ENCODE peak calls at places on chromosomes 3 and 15, in ten cellular contexts. E, P, D, F, N, J, M, H, I and S are unnamed samples.

GRCh38 chr3:184082465-184082864 is 14.4 kb upstream of the HTR3E start:
- DNase-seq in F (no peak), E (no peak), P (no peak), N (no peak), J (no peak), M (no peak), H (no peak), D (no peak), I (no peak), S (no peak)

GRCh38 chr3:133295199-133295901 is 104.5 kb upstream of the BFSP2 start:
- DNase-seq in H (peak; percentile 31), J (peak; percentile 81), P (peak; percentile 28), M (peak; percentile 59), E (peak; percentile 64), D (no peak), F (no peak), N (no peak), I (no peak), S (no peak)

GRCh38 chr3:197734667-197735318 is 1.9 kb downstream of the RUBCN start:
- DNase-seq in D (no peak), N (no peak), P (no peak), H (no peak), F (no peak), J (no peak), M (no peak), E (no peak), I (no peak), S (no peak)

GRCh38 chr3:116443096-116443793 is 2.0 kb downstream of the LSAMP start:
- DNase-seq in F (no peak), N (no peak), E (no peak), M (peak; percentile 38), P (no peak), J (peak; percentile 34), D (no peak), I (no peak), H (peak; percentile 20), S (no peak)

GRCh38 chr3:52495777-52496602 is 852 bp downstream of the STAB1 start:
- DNase-seq in N (no peak), M (no peak), J (peak; percentile 43), P (peak; percentile 82), E (no peak), D (no peak), F (no peak), H (peak; percentile 72), I (no peak), S (peak; percentile 47)

GRCh38 chr3:8482960-8483665 is 18.5 kb upstream of the LMCD1 start:
- DNase-seq in H (peak; percentile 96), M (no peak), D (peak; percentile 25), E (no peak), I (no peak), F (no peak), N (peak; percentile 59), J (peak; percentile 97), P (peak; percentile 96), S (peak; percentile 67)

GRCh38 chr3:4986175-4986610 is 7.0 kb downstream of the BHLHE40 start:
- DNase-seq in N (no peak), P (no peak), F (no peak), I (no peak), H (no peak), E (no peak), J (peak; percentile 64), M (no peak), D (no peak), S (no peak)

GRCh38 chr3:171204942-171205341 is 178.4 kb upstream of the SLC2A2 start:
- DNase-seq in E (no peak), N (no peak), M (no peak), I (no peak), H (no peak), F (no peak), D (no peak), P (peak; percentile 95), J (no peak), S (no peak)

GRCh38 chr3:46505953-46506352 is 8.2 kb downstream of the RTP3 start:
- DNase-seq in J (no peak), H (no peak), P (no peak), E (no peak), M (no peak), D (no peak), N (no peak), F (no peak), I (no peak), S (no peak)

GRCh38 chr3:18049101-18049500 is 306.7 kb upstream of the TBC1D5 start:
- DNase-seq in E (no peak), I (no peak), P (no peak), D (no peak), F (no peak), H (no peak), J (no peak), N (no peak), M (no peak), S (no peak)

GRCh38 chr15:52408823-52409222 is 113.2 kb upstream of the MYO5C start:
- DNase-seq in D (no peak), N (no peak), I (no peak), P (peak; percentile 67), E (no peak), M (no peak), J (peak; percentile 8), H (no peak), F (no peak), S (no peak)

GRCh38 chr3:86961297-86961696 is 29.7 kb downstream of the VGLL3 start:
- DNase-seq in D (no peak), E (no peak), F (no peak), N (no peak), P (no peak), I (no peak), H (no peak), J (peak; percentile 58), M (no peak), S (no peak)

GRCh38 chr3:123396171-123397049 is 52.5 kb downstream of the ADCY5 start:
- DNase-seq in I (no peak), H (no peak), F (peak; percentile 6), P (no peak), D (no peak), N (no peak), M (no peak), J (no peak), E (no peak), S (no peak)

GRCh38 chr3:159252274-159252673 is 450.4 kb downstream of the MFSD1 start:
- DNase-seq in M (no peak), D (no peak), J (no peak), N (no peak), I (no peak), E (no peak), H (peak; percentile 76), F (no peak), P (peak; percentile 76), S (no peak)

GRCh38 chr15:83810110-83810509 is 156.2 kb downstream of the ADAMTSL3 start:
- DNase-seq in E (no peak), H (no peak), P (no peak), F (no peak), M (no peak), I (no peak), N (no peak), J (no peak), D (no peak), S (no peak)

DNA sequence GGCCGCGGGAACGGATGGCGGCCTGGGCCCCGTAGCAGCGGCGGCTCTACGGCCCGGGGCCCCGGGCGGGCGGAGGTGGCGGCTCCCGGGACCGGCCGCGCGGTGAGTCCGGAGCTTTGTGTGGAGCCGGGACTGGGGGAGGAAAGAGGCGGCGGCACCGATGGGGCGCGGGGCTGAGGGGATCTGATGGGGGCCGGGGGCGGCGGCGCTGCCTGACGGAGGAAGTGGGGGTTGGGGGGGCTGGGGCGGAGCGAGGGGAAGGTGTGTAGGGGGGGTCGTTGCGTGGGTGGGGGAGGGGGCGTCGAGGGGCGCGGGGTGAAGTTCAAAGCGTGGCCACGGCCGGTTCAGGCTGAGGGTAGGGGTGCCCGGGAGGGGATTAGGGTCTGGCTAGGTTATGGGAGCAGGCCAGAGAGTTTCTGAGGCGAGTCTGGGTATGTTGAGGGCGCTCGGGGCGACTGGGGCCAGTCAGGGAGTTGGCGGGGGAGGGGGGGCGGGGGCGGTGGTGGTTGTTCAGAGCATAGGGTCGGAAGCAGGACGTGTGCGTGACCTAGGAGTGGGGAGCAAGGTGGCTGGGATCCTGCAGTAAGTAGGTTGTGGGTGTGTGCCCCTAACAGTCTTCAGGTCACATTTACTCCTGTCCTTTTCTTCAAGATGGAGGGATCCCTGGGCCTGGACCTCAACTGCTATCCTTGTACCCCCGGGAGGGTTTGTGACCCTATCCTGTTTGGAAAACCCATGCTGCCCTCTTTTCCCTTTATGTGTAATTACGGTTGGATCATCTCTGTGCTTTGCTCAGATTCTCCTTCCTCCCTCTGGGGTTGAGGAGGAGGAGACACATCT is 579 bp downstream of the ZNF609 start:
- DNase-seq in E (peak; percentile 43), F (no peak), M (peak; percentile 76), D (peak; percentile 17), I (no peak), N (no peak), J (peak; percentile 81), H (peak; percentile 91), P (peak; percentile 75), S (peak; percentile 32)
- H3K4me1 ChIP-seq in E (no peaks in the 10 kb centered on the region), F (peaks cover 83% of the 10 kb centered on the region), M (peaks cover 21% of the 10 kb centered on the region), D (peaks cover 52% of the 10 kb centered on the region), I (peaks cover 46% of the 10 kb centered on the region), N (peaks cover 54% of the 10 kb centered on the region), J (peaks cover 12% of the 10 kb centered on the region), H (peaks cover 27% of the 10 kb centered on the region), P (peaks cover 21% of the 10 kb centered on the region), S (peaks cover 7% of the 10 kb centered on the region)

DNA sequence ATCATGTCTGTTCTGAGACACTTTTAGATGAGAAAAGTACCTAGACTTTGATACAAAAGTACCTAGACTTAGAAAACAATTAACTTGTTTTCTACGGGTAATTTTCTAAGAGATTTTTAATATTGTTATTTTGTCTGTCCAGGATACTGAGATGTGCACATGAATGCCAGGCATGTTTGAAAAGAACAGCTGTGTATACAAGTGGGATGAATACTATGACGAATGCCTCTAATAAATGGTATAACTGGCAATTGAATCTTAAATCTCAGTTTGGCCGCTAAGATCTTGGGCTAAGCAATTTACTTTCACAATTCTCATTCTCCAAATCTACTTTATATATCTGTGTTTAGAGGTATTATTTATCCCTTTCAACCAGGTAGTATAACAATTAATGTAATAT is 207.4 kb downstream of the CBLB start:
- DNase-seq in H (no peak), E (no peak), J (no peak), I (no peak), P (no peak), N (no peak), D (no peak), F (no peak), M (no peak), S (no peak)
- H3K9me3 ChIP-seq in H (no peaks in the 10 kb centered on the region), E (no peaks in the 10 kb centered on the region), J (no peaks in the 10 kb centered on the region), I (no peaks in the 10 kb centered on the region), P (no peaks in the 10 kb centered on the region), N (no peaks in the 10 kb centered on the region), D (no peaks in the 10 kb centered on the region), F (no peaks in the 10 kb centered on the region), M (no peaks in the 10 kb centered on the region), S (no peaks in the 10 kb centered on the region)

DNA sequence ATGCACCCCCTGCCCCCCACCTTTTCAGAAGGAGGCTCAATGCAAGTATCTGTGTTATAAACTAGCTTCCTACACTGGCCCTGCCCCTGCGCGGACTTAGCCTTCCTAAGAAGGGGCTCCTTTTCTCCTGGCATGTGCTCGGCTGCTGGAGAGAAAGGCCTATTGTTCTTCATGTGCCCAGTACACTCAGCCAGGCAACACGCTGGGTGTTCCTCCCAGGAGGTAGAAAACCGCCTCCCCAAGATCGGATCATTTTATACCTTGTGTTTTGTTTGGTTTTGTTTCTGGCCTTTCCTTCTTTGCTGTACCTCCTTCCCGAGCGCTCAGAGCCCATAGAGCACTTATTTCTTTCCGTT is 30.2 kb downstream of the CCNL1 start:
- DNase-seq in F (no peak), D (no peak), H (no peak), I (no peak), E (no peak), M (peak; percentile 72), P (peak; percentile 41), J (no peak), N (no peak), S (no peak)
- H3K4me1 ChIP-seq in F (peaks cover 59% of the 10 kb centered on the region), D (peaks cover 48% of the 10 kb centered on the region), H (peaks cover 65% of the 10 kb centered on the region), I (peaks cover 59% of the 10 kb centered on the region), E (no peaks in the 10 kb centered on the region), M (peaks cover 26% of the 10 kb centered on the region), P (peaks cover 39% of the 10 kb centered on the region), J (peaks cover 37% of the 10 kb centered on the region), N (peaks cover 76% of the 10 kb centered on the region), S (peaks cover 23% of the 10 kb centered on the region)

GRCh38 chr3:7160689-7161088 is 299.8 kb downstream of the GRM7 start:
- DNase-seq in H (no peak), M (no peak), P (no peak), J (no peak), N (no peak), E (no peak), I (no peak), F (no peak), D (no peak), S (no peak)
- H3K9me3 ChIP-seq in H (no peaks in the 10 kb centered on the region), M (no peaks in the 10 kb centered on the region), P (no peaks in the 10 kb centered on the region), J (peaks cover 9% of the 10 kb centered on the region), N (no peaks in the 10 kb centered on the region), E (no peaks in the 10 kb centered on the region), I (no peaks in the 10 kb centered on the region), F (no peaks in the 10 kb centered on the region), D (no peaks in the 10 kb centered on the region), S (no peaks in the 10 kb centered on the region)